ENCODE peak calls at places on chromosomes 6 and 20, in ten cellular contexts. E, J, N, G, X, Z, R, K, I and M are unnamed samples.
A peak's percentile ranks its signal among the peaks of the same experiment; 100 is the strongest.

GRCh38 chr6:132466952-132467351 is 46.0 kb downstream of the STX7 start:
- DNase-seq in R (peak; percentile 83), X (no peak), I (peak; percentile 86), J (no peak), G (no peak), N (no peak), E (no peak), Z (peak; percentile 51), K (no peak), M (peak; percentile 54)

GRCh38 chr6:142474446-142475289 is 172.9 kb downstream of the ADGRG6 start:
- DNase-seq in R (peak; percentile 65), J (peak; percentile 64), I (peak; percentile 37), X (peak; percentile 50), E (peak; percentile 52), K (peak; percentile 69), Z (peak; percentile 23), N (peak; percentile 71), G (peak; percentile 76), M (peak; percentile 74)

GRCh38 chr20:17505664-17506517 is 25.3 kb downstream of the BFSP1 start:
- DNase-seq in K (peak; percentile 17), N (no peak), Z (no peak), E (peak; percentile 62), R (peak; percentile 83), I (peak; percentile 25), J (no peak), G (peak; percentile 50), X (no peak), M (peak; percentile 62)

GRCh38 chr6:125749864-125750691 is 646 bp downstream of the HEY2 start:
- DNase-seq in G (no peak), Z (no peak), R (no peak), E (no peak), K (no peak), I (no peak), X (peak; percentile 23), J (no peak), N (no peak), M (no peak)

GRCh38 chr6:69555239-69555638 is 241.6 kb downstream of the LMBRD1 start:
- DNase-seq in K (no peak), J (no peak), R (no peak), Z (no peak), X (no peak), I (no peak), N (no peak), E (no peak), G (no peak), M (no peak)

GRCh38 chr6:167214216-167214615 is 56.4 kb upstream of the GPR31 start:
- DNase-seq in X (no peak), E (no peak), Z (no peak), N (no peak), G (no peak), R (no peak), I (no peak), J (no peak), K (no peak), M (no peak)

GRCh38 chr20:33043731-33044181 is 9.9 kb upstream of the BPIFB3 start:
- DNase-seq in I (no peak), E (no peak), Z (no peak), G (no peak), N (no peak), J (no peak), X (no peak), R (no peak), K (no peak), M (no peak)

GRCh38 chr6:166268431-166268830 is 39.8 kb downstream of the PRR18 start:
- DNase-seq in Z (no peak), J (no peak), G (no peak), E (no peak), R (no peak), I (no peak), N (no peak), K (no peak), X (no peak), M (no peak)

GRCh38 chr6:55578537-55579363 is at the start of gene HMGCLL1:
- DNase-seq in X (no peak), R (no peak), N (peak; percentile 5), J (peak; percentile 71), K (no peak), E (peak; percentile 1), I (peak; percentile 2), G (no peak), Z (no peak), M (no peak)

GRCh38 chr6:43457643-43458042 is 2.3 kb upstream of the DLK2 start:
- DNase-seq in K (no peak), J (no peak), G (no peak), N (no peak), R (no peak), E (no peak), Z (no peak), I (no peak), X (no peak), M (no peak)

GRCh38 chr6:166955865-166956443 is 396 bp downstream of the RNASET2 start:
- DNase-seq in G (no peak), K (peak; percentile 16), E (peak; percentile 12), Z (no peak), N (no peak), J (no peak), X (peak; percentile 45), I (peak; percentile 27), R (peak; percentile 60), M (no peak)

GRCh38 chr6:3882865-3883264 is 33.7 kb downstream of the FAM50B start:
- DNase-seq in J (no peak), R (peak; percentile 96), K (peak; percentile 29), X (no peak), Z (peak; percentile 90), G (peak; percentile 63), I (peak; percentile 89), N (no peak), E (no peak), M (peak; percentile 91)

GRCh38 chr20:34579191-34579661 is 20.7 kb downstream of the MAP1LC3A start:
- DNase-seq in Z (peak; percentile 60), K (peak; percentile 82), I (peak; percentile 71), J (no peak), N (peak; percentile 83), E (peak; percentile 77), G (peak; percentile 86), R (peak; percentile 95), X (no peak), M (peak; percentile 90)

GRCh38 chr20:33442136-33443005 is 1.2 kb downstream of the SNTA1 start:
- DNase-seq in R (no peak), X (no peak), N (no peak), Z (no peak), G (no peak), I (no peak), K (no peak), J (no peak), E (no peak), M (no peak)

GRCh38 chr20:44863661-44864060 is 21.8 kb upstream of the YWHAB start:
- DNase-seq in I (no peak), G (no peak), X (no peak), N (no peak), E (no peak), Z (no peak), R (no peak), K (no peak), J (no peak), M (peak; percentile 34)

GRCh38 chr6:53984163-53984562 is 127.1 kb upstream of the MLIP start:
- DNase-seq in K (peak; percentile 91), G (peak; percentile 90), Z (peak; percentile 78), R (peak; percentile 89), N (peak; percentile 85), X (no peak), E (peak; percentile 97), I (peak; percentile 94), J (no peak), M (peak; percentile 86)
- H3K4me3 ChIP-seq in K (no peak overlapping the region), G (no peak overlapping the region), Z (no peak overlapping the region), R (peak overlapping the region; percentile 34), N (no peak overlapping the region), X (no peak overlapping the region), E (no peak overlapping the region), I (no peak overlapping the region), J (no peak overlapping the region), M (no peak overlapping the region)

DNA sequence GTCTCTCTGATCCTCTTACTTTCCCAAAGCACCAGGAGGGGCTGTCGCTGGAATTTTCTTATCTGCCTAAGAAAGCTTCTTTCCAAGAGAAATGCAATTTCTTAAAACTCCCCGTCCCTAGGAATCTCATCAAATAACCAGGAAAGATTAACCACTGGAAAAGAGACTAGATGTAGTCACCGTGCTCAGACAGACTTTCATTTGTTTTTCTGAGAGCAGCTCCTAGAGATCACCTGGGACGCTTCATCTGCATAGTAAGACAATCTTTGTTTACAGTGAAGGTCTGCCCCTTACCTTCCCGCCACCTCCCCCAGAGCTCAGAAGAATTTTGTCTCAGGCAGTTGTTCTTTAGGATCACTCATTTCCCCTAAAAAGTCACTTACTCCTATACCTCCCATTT is 38.6 kb downstream of the PDYN start:
- DNase-seq in I (no peak), N (no peak), Z (no peak), K (no peak), R (no peak), X (no peak), E (no peak), G (no peak), J (no peak), M (no peak)
- H3K4me3 ChIP-seq in I (no peak overlapping the region), N (no peak overlapping the region), Z (no peak overlapping the region), K (no peak overlapping the region), R (no peak overlapping the region), X (no peak overlapping the region), E (no peak overlapping the region), G (no peak overlapping the region), J (no peak overlapping the region), M (no peak overlapping the region)

GRCh38 chr20:64048402-64049044 is 916 bp downstream of the SOX18 start:
- DNase-seq in G (no peak), J (no peak), I (no peak), R (no peak), N (no peak), X (no peak), K (no peak), E (no peak), Z (no peak), M (no peak)

GRCh38 chr20:64050261-64051032 is 1.0 kb upstream of the SOX18 start:
- DNase-seq in I (no peak), Z (no peak), K (no peak), X (no peak), J (no peak), G (no peak), E (no peak), N (no peak), R (no peak), M (no peak)

GRCh38 chr20:64049887-64050260 is 435 bp upstream of the SOX18 start:
- DNase-seq in I (no peak), G (no peak), Z (no peak), E (no peak), N (peak; percentile 49), X (no peak), K (no peak), R (no peak), J (no peak), M (no peak)

GRCh38 chr20:64047968-64048401 is 1.5 kb downstream of the SOX18 start:
- DNase-seq in I (no peak), G (no peak), J (no peak), X (no peak), N (peak; percentile 21), Z (no peak), R (no peak), E (no peak), K (no peak), M (no peak)

GRCh38 chr20:64049060-64049886 is at the start of gene SOX18:
- DNase-seq in R (peak; percentile 66), Z (no peak), X (peak; percentile 59), N (peak; percentile 48), G (peak; percentile 34), J (no peak), I (no peak), E (no peak), K (no peak), M (peak; percentile 56)
- H3K4me3 ChIP-seq in R (no peak within 1 kb of the TSS), Z (no peak within 1 kb of the TSS), X (no peak within 1 kb of the TSS), N (peak within 1 kb of the TSS; percentile 88), G (peak within 1 kb of the TSS; percentile 34), J (peak within 1 kb of the TSS; percentile 55), I (no peak within 1 kb of the TSS), E (no peak within 1 kb of the TSS), K (no peak within 1 kb of the TSS), M (no peak within 1 kb of the TSS)

GRCh38 chr6:85747654-85748053 is 105.0 kb upstream of the SYNCRIP start:
- DNase-seq in Z (peak; percentile 58), G (peak; percentile 53), R (peak; percentile 73), J (no peak), E (peak; percentile 14), I (peak; percentile 14), X (no peak), N (peak; percentile 15), K (peak; percentile 85), M (peak; percentile 78)
- H3K4me3 ChIP-seq in Z (no peak overlapping the region), G (no peak overlapping the region), R (peak overlapping the region; percentile 46), J (no peak overlapping the region), E (no peak overlapping the region), I (no peak overlapping the region), X (no peak overlapping the region), N (no peak overlapping the region), K (no peak overlapping the region), M (no peak overlapping the region)